ENCODE peak calls at places on chromosomes 6 and 20, in seven cellular contexts. H, P, N, S, C, F and X are unnamed samples.

GRCh38 chr6:11018225-11018624 is 25.9 kb downstream of the ELOVL2 start:
- DNase-seq in P (no peak), F (no peak), N (no peak), C (no peak), H (no peak), S (no peak), X (no peak)

GRCh38 chr20:21513181-21513663 is 642 bp downstream of the NKX2-2 start:
- DNase-seq in S (no peak), C (no peak), P (no peak), F (no peak), H (peak; percentile 40), N (no peak), X (no peak)

GRCh38 chr6:1946583-1946982 is 298.8 kb downstream of the GMDS start:
- DNase-seq in S (no peak), P (no peak), N (no peak), F (no peak), H (no peak), C (no peak), X (no peak)

GRCh38 chr6:44456070-44456965 is 68.8 kb downstream of the CDC5L start:
- DNase-seq in S (no peak), N (no peak), C (no peak), P (peak; percentile 55), F (no peak), H (peak; percentile 83), X (no peak)

GRCh38 chr6:133918208-133918930 is 29.5 kb downstream of the TCF21 start:
- DNase-seq in S (no peak), F (no peak), H (no peak), N (no peak), P (no peak), C (no peak), X (no peak)

GRCh38 chr20:5234158-5234557 is 82.6 kb downstream of the PROKR2 start:
- DNase-seq in P (no peak), N (no peak), F (no peak), H (no peak), C (no peak), S (no peak), X (no peak)

GRCh38 chr6:129498950-129499870 is 210.8 kb downstream of the ARHGAP18 start:
- DNase-seq in P (peak; percentile 29), S (no peak), F (peak; percentile 48), H (peak; percentile 46), C (no peak), N (no peak), X (peak; percentile 27)

GRCh38 chr6:31122803-31123706 is 2.8 kb upstream of the CDSN start:
- DNase-seq in C (peak; percentile 40), N (no peak), S (no peak), H (peak; percentile 93), P (peak; percentile 90), F (no peak), X (no peak)

GRCh38 chr20:59458645-59459044 is 145.7 kb upstream of the PHACTR3 start:
- DNase-seq in S (no peak), P (no peak), C (no peak), H (no peak), F (no peak), N (no peak), X (no peak)

GRCh38 chr6:161940519-161940918 is 666.7 kb upstream of the AGPAT4 start:
- DNase-seq in F (no peak), S (no peak), N (no peak), P (no peak), H (no peak), C (no peak), X (no peak)

GRCh38 chr20:49452011-49452482 is 30.4 kb downstream of the KCNB1 start:
- DNase-seq in P (no peak), F (no peak), N (no peak), C (peak; percentile 22), H (peak; percentile 56), S (no peak), X (no peak)

GRCh38 chr6:624979-625378 is 31.9 kb downstream of the HUS1B start:
- DNase-seq in H (no peak), P (peak; percentile 19), F (no peak), C (no peak), N (no peak), S (no peak), X (no peak)

GRCh38 chr20:31967830-31968249 is at the start of gene XKR7:
- DNase-seq in P (no peak), C (no peak), F (no peak), S (no peak), N (no peak), H (peak; percentile 10), X (no peak)

GRCh38 chr20:20327756-20328155 is 40.1 kb upstream of the INSM1 start:
- DNase-seq in N (no peak), C (no peak), P (no peak), F (no peak), H (peak; percentile 31), S (no peak), X (no peak)

GRCh38 chr20:64165866-64166600 is 1.8 kb downstream of the MYT1 start:
- DNase-seq in H (no peak), C (no peak), S (no peak), P (no peak), N (no peak), F (no peak), X (no peak)

GRCh38 chr6:44498436-44498835 is 110.9 kb downstream of the CDC5L start:
- DNase-seq in C (no peak), H (no peak), S (no peak), N (no peak), P (no peak), F (no peak), X (no peak)

GRCh38 chr6:108732101-108732870 is 115.9 kb upstream of the ARMC2 start:
- DNase-seq in C (no peak), P (no peak), S (no peak), N (no peak), F (no peak), H (peak; percentile 39), X (no peak)

GRCh38 chr20:13878600-13878999 is 93.8 kb downstream of the NDUFAF5 start:
- DNase-seq in N (no peak), C (no peak), F (no peak), P (no peak), H (no peak), S (no peak), X (no peak)

GRCh38 chr20:13243826-13244376 is 22.8 kb downstream of the ISM1 start:
- DNase-seq in S (no peak), F (no peak), H (peak; percentile 24), C (no peak), P (peak; percentile 16), N (no peak), X (no peak)

GRCh38 chr6:37236921-37237320 is 20.7 kb upstream of the TBC1D22B start:
- DNase-seq in P (peak; percentile 52), C (no peak), N (no peak), H (no peak), S (no peak), F (no peak), X (no peak)

GRCh38 chr6:5109436-5109835 is 24.3 kb downstream of the PPP1R3G start:
- DNase-seq in H (no peak), N (no peak), S (no peak), P (no peak), F (no peak), C (no peak), X (no peak)

GRCh38 chr6:6674872-6675271 is 86.4 kb downstream of the LY86 start:
- DNase-seq in S (no peak), F (no peak), H (no peak), P (no peak), C (no peak), N (no peak), X (no peak)

GRCh38 chr6:44029489-44030185 is 97.6 kb downstream of the MRPL14 start:
- DNase-seq in P (no peak), N (no peak), F (no peak), H (no peak), S (no peak), C (no peak), X (no peak)

GRCh38 chr6:42409582-42409981 is 42.1 kb downstream of the TRERF1 start:
- DNase-seq in S (no peak), F (no peak), H (no peak), C (no peak), P (no peak), N (no peak), X (peak; percentile 89)

GRCh38 chr20:11845311-11845710 is 72.4 kb upstream of the BTBD3 start:
- DNase-seq in F (no peak), N (no peak), S (no peak), H (no peak), P (no peak), C (no peak), X (no peak)

GRCh38 chr20:35055445-35056276 is 36.9 kb downstream of the TRPC4AP start:
- DNase-seq in C (no peak), N (no peak), P (no peak), S (no peak), F (no peak), H (no peak), X (no peak)

GRCh38 chr6:32825966-32826365 is 9.2 kb upstream of the HLA-DOB start:
- DNase-seq in H (no peak), F (no peak), N (no peak), P (peak; percentile 16), S (no peak), C (no peak), X (no peak)

GRCh38 chr6:57278570-57278969 is 38.9 kb upstream of the PRIM2 start:
- DNase-seq in H (no peak), N (no peak), P (no peak), C (no peak), F (no peak), S (no peak), X (no peak)

GRCh38 chr6:154086510-154086909 is 47.5 kb downstream of the OPRM1 start:
- DNase-seq in F (no peak), H (peak; percentile 52), N (no peak), P (no peak), C (no peak), S (no peak), X (no peak)

GRCh38 chr6:14658909-14659561 is 541.5 kb downstream of the CD83 start:
- DNase-seq in C (no peak), S (no peak), N (no peak), P (no peak), H (peak; percentile 76), F (peak; percentile 87), X (peak; percentile 31)

GRCh38 chr6:18990313-18990978 is 603.3 kb downstream of the RNF144B start:
- DNase-seq in F (no peak), H (peak; percentile 70), S (no peak), C (peak; percentile 49), P (peak; percentile 49), N (peak; percentile 3), X (no peak)

GRCh38 chr20:10637563-10637962 is 36.2 kb downstream of the JAG1 start:
- DNase-seq in S (no peak), P (no peak), F (no peak), N (no peak), H (no peak), C (no peak), X (no peak)

GRCh38 chr6:46909371-46909770 is 12.4 kb downstream of the ADGRF5 start:
- DNase-seq in F (no peak), P (no peak), N (no peak), C (no peak), S (no peak), H (no peak), X (no peak)

GRCh38 chr20:52150440-52151258 is 40.9 kb downstream of the ZFP64 start:
- DNase-seq in C (no peak), P (peak; percentile 25), N (no peak), S (no peak), H (peak; percentile 29), F (no peak), X (no peak)

GRCh38 chr6:141677598-141678211 is 455.0 kb upstream of the GJE1 start:
- DNase-seq in N (no peak), H (peak; percentile 26), P (peak; percentile 24), S (no peak), C (no peak), F (no peak), X (no peak)

GRCh38 chr20:9021699-9022098 is 47.2 kb upstream of the PLCB4 start:
- DNase-seq in H (no peak), C (no peak), P (no peak), N (no peak), F (no peak), S (no peak), X (no peak)